ENCODE peak calls at places on chromosomes 7 and 10, in five cellular contexts. X is GM12878, H is K562, M is GM23338, L is A549. Z is an unnamed sample.

GRCh38 chr10:27157150-27157549 is 2.0 kb downstream of the MASTL start:
- DNase-seq in M (no peak), H (no peak), L (no peak), X (no peak), Z (no peak)

GRCh38 chr7:140369294-140369693 is 29.0 kb downstream of the SLC37A3 start:
- DNase-seq in M (no peak), H (no peak), L (no peak), X (no peak), Z (no peak)

GRCh38 chr10:12322583-12323131 is 26.7 kb upstream of the CAMK1D start:
- DNase-seq in M (no peak), L (no peak), H (no peak), X (no peak), Z (no peak)

GRCh38 chr7:47188653-47189315 is 393.1 kb downstream of the TNS3 start:
- DNase-seq in L (no peak), X (no peak), H (peak; percentile 50), M (no peak), Z (no peak)

GRCh38 chr7:120981888-120982615 is 6.5 kb upstream of the CPED1 start:
- DNase-seq in H (no peak), M (peak; percentile 38), L (no peak), X (no peak), Z (no peak)

GRCh38 chr10:116211682-116212081 is 61.3 kb downstream of the GFRA1 start:
- DNase-seq in M (no peak), H (no peak), L (no peak), X (no peak), Z (no peak)

GRCh38 chr7:424961-425793 is 94.5 kb downstream of the PDGFA start:
- DNase-seq in X (no peak), H (no peak), M (no peak), L (no peak), Z (no peak)

GRCh38 chr7:37354661-37355131 is 94.0 kb downstream of the ELMO1 start:
- DNase-seq in H (peak; percentile 56), L (no peak), X (no peak), M (no peak), Z (peak; percentile 95)

GRCh38 chr10:75297021-75297599 is 61.4 kb upstream of the COMTD1 start:
- DNase-seq in M (no peak), H (no peak), L (no peak), X (no peak), Z (no peak)

GRCh38 chr7:134473861-134474291 is 15.0 kb upstream of the AKR1B1 start:
- DNase-seq in X (no peak), L (peak; percentile 75), M (peak; percentile 12), H (no peak), Z (no peak)

GRCh38 chr10:48836605-48837004 is 103.0 kb downstream of the LRRC18 start:
- DNase-seq in M (no peak), H (no peak), X (no peak), L (no peak), Z (no peak)

GRCh38 chr10:62937674-62938073 is 121.5 kb upstream of the EGR2 start:
- DNase-seq in H (no peak), L (no peak), M (no peak), X (no peak), Z (no peak)

GRCh38 chr10:129904323-129904722 is 59.8 kb downstream of the EBF3 start:
- DNase-seq in L (no peak), H (no peak), X (no peak), M (no peak), Z (no peak)

GRCh38 chr10:95524358-95525032 is 36.7 kb downstream of the SORBS1 start:
- DNase-seq in X (no peak), H (no peak), L (no peak), M (no peak), Z (no peak)

GRCh38 chr7:129501760-129502707 is at the start of gene SMKR1:
- DNase-seq in H (peak; percentile 93), X (peak; percentile 12), M (peak; percentile 78), L (peak; percentile 92), Z (peak; percentile 71)

GRCh38 chr7:115906690-115907089 is 123.9 kb downstream of the TFEC start:
- DNase-seq in M (no peak), L (no peak), H (no peak), X (no peak), Z (no peak)

GRCh38 chr10:132826524-132827422 is 40.8 kb upstream of the NKX6-2 start:
- DNase-seq in X (no peak), L (no peak), H (no peak), M (no peak), Z (no peak)

GRCh38 chr10:72254891-72255568 is 18.7 kb upstream of the DDIT4 start:
- DNase-seq in X (no peak), M (peak; percentile 87), L (peak; percentile 94), H (peak; percentile 82), Z (peak; percentile 84)
- TF ChIP-seq REST in X (no peak), M (no peak), L (no peak), H (peak; percentile 49), Z (no peak)

DNA sequence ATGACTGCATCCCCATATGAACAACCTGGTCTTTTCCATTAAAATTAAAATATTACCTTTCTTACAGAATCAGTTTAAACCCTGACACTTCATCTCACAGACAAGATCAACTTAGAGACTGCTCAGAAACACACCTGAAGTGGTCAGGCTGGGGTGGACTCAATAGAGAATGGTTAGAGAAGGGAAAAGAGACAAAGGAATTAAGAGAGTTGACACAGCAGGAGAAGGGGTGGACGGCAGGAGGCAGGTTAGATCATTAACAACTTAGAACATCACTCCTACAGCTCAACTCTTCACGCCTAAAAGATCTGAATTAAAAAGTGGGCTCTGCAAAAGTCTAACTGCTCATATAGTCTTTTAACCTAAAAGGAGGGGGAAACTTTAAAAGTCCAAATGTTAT is 157.7 kb upstream of the COL1A2 start:
- DNase-seq in L (no peak), M (no peak), X (no peak), H (no peak), Z (no peak)
- TF ChIP-seq REST in L (no peak), M (no peak), X (no peak), H (no peak), Z (no peak)

DNA sequence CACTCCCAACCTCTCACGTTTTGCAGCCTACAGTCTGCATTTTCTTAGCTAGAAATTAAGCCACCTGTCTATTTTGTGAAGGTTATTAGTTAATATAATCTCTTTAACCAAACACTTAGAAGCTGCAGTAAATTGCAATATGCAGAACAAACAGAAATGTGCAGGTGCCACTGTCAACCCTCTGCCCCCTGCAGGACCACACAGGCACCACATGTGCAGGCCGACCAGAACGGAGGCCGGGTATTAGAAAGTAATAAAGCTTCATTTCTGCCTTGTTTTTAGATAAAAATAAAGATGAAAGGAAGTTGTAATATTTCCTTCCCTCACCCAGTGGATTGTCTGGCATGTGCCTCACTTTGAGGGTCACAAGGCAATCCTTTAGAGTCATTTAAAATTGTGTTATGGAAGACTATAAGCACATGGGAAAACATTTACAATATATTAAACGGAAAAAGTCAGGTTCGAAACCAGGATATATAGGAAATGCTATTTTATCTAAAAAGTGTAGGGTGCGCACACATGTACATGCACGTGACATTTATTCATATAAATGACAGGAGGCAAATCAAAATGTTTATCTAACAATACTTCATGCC is 158.2 kb downstream of the ARHGAP12 start:
- DNase-seq in H (peak; percentile 63), L (peak; percentile 53), X (no peak), M (peak; percentile 58), Z (peak; percentile 41)
- TF ChIP-seq REST in H (no peak), L (no peak), X (no peak), M (no peak), Z (no peak)

GRCh38 chr10:35640474-35640873 is 1.6 kb downstream of the FZD8 start:
- DNase-seq in L (peak; percentile 56), X (no peak), M (peak; percentile 83), H (peak; percentile 66), Z (peak; percentile 31)

GRCh38 chr10:35638116-35638515 is 4.0 kb downstream of the FZD8 start:
- DNase-seq in H (no peak), M (peak; percentile 11), L (no peak), X (no peak), Z (no peak)

GRCh38 chr10:35639651-35640311 is 2.3 kb downstream of the FZD8 start:
- DNase-seq in M (peak; percentile 70), X (no peak), L (no peak), H (no peak), Z (no peak)

GRCh38 chr10:35637456-35637855 is 4.6 kb downstream of the FZD8 start:
- DNase-seq in X (no peak), M (peak; percentile 88), L (no peak), H (no peak), Z (no peak)

DNA sequence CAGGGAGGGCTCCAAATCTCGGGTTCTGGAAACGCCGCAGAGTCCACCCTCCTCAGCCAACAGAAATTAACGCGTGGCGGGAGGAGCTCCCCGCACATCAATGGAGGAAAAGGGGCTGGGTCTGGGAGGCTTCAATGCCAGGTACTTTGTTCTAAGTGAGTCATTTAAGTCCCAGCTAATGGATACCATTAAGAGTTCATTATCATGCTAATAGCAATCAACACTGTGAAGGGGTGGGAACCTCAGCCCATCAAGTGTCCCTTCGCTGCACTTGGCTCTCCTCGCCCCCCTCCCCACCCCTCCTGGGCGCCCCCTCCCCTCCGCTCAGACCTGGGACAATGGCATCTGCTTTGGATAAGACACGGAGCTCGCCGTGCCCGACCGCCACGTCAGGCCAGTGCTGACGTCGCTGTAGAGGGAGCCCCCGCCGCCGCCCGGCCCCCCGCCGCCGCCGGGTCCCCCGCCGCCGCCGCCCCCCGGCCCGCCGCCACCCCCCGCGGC is 3.0 kb downstream of the FZD8 start:
- DNase-seq in L (no peak), M (peak; percentile 90), H (no peak), X (no peak), Z (no peak)
- TF ChIP-seq REST in L (no peak), M (no peak), H (no peak), X (no peak), Z (no peak)

GRCh38 chr7:80954181-80954580 is 35.3 kb upstream of the SEMA3C start:
- DNase-seq in L (no peak), H (no peak), X (no peak), M (no peak), Z (no peak)

GRCh38 chr7:80949449-80949848 is 30.6 kb upstream of the SEMA3C start:
- DNase-seq in X (no peak), M (no peak), L (no peak), H (no peak), Z (no peak)

GRCh38 chr7:80950550-80950967 is 31.7 kb upstream of the SEMA3C start:
- DNase-seq in M (no peak), X (no peak), L (no peak), H (no peak), Z (no peak)
- TF ChIP-seq REST in M (no peak), X (no peak), L (no peak), H (no peak), Z (no peak)

DNA sequence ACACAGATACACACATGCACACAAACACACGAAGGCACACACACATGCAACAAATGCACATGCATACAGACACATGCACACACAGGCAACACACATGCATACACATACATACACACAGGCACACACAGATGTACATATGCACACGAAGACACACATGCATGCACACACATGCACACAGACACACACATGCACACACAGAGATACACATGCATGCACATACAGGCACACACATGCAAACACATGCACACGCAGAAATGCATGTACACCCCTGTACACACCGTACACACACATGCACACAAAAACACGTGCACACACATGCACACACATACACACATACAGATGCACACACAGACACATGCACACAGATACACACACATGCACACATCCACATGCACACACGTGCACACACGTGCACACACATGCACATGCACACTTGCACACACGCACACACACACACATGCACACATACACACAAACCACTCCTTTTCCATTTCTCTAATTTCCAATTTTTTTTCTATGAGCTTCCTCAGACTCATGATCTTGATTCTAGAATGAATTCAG is 63.3 kb upstream of the CCZ1B start:
- DNase-seq in M (no peak), H (no peak), L (no peak), X (no peak), Z (no peak)
- TF ChIP-seq REST in M (no peak), H (no peak), L (no peak), X (no peak), Z (no peak)

GRCh38 chr10:126904807-126905686 is at the start of gene DOCK1:
- DNase-seq in X (no peak), H (no peak), M (peak; percentile 86), L (peak; percentile 82), Z (no peak)
- TF ChIP-seq REST in X (no peak), H (no peak), M (no peak), L (no peak), Z (no peak)

Z was measured in HL-60.